ENCODE peak calls at places on chromosomes 4 and X, in five cellular contexts. O is right cardiac atrium, G is mesendoderm, E is IMR-90, Q is upper lobe of right lung. C is an unnamed sample.

GRCh38 chr4:24912252-24913098 is at the start of gene CCDC149:
- DNase-seq in Q (peak), O (peak), E (peak), G (peak), C (peak)

GRCh38 chr4:80255374-80256095 is 10.9 kb upstream of the FGF5 start:
- DNase-seq in E (peak), G (no peak), Q (no peak), O (no peak), C (no peak)

GRCh38 chrX:150282953-150283352 is 80.2 kb upstream of the MAMLD1 start:
- DNase-seq in E (no peak), O (no peak), Q (no peak), G (peak), C (no peak)

GRCh38 chr4:143558823-143559756 is 45.6 kb downstream of the SMARCA5 start:
- DNase-seq in O (peak), G (peak), E (peak), Q (peak), C (peak)

GRCh38 chrX:69718102-69718501 is 102.2 kb downstream of the EDA start:
- DNase-seq in Q (no peak), E (no peak), G (no peak), O (no peak), C (no peak)

GRCh38 chrX:64192673-64193072 is 12.8 kb downstream of the AMER1 start:
- DNase-seq in E (no peak), G (no peak), O (peak), Q (no peak), C (no peak)

GRCh38 chrX:6244666-6245065 is 16.0 kb upstream of the NLGN4X start:
- DNase-seq in Q (no peak), E (no peak), O (no peak), G (no peak), C (no peak)

GRCh38 chr4:135185256-135185655 is 983.7 kb upstream of the PABPC4L start:
- DNase-seq in G (peak), Q (no peak), O (no peak), E (no peak), C (no peak)

GRCh38 chr4:7209699-7210098 is 17.4 kb downstream of the SORCS2 start:
- DNase-seq in G (no peak), O (peak), E (no peak), Q (no peak), C (no peak)

GRCh38 chr4:24024157-24024556 is 134.3 kb upstream of the PPARGC1A start:
- DNase-seq in G (no peak), E (peak), Q (no peak), O (no peak), C (no peak)

GRCh38 chr4:75168548-75168947 is 235.6 kb downstream of the PARM1 start:
- DNase-seq in Q (no peak), O (no peak), E (no peak), G (no peak), C (no peak)

GRCh38 chr4:47531241-47531953 is 46.3 kb downstream of the ATP10D start:
- DNase-seq in O (peak), E (peak), Q (peak), G (peak), C (no peak)

GRCh38 chr4:48778431-48779094 is 1.5 kb downstream of the FRYL start:
- DNase-seq in Q (no peak), G (no peak), O (no peak), E (peak), C (no peak)

GRCh38 chrX:107849747-107850478 is 24.2 kb downstream of the MID2 start:
- DNase-seq in O (no peak), G (peak), Q (no peak), E (no peak), C (no peak)

GRCh38 chrX:150225266-150225665 is 137.9 kb upstream of the MAMLD1 start:
- DNase-seq in Q (no peak), O (no peak), G (no peak), E (no peak), C (no peak)

GRCh38 chr4:169282429-169283113 is 11.8 kb upstream of the SH3RF1 start:
- DNase-seq in E (peak), G (no peak), Q (no peak), O (no peak), C (no peak)

GRCh38 chr4:4852591-4853362 is 6.7 kb upstream of the MSX1 start:
- DNase-seq in Q (peak), E (peak), G (peak), O (peak), C (peak)

GRCh38 chrX:69165116-69165651 is at the start of gene PJA1:
- DNase-seq in G (peak), Q (peak), E (peak), O (peak), C (peak)

GRCh38 chrX:22748093-22748999 is 251.4 kb upstream of the DDX53 start:
- DNase-seq in O (no peak), G (peak), E (peak), Q (no peak), C (peak)

GRCh38 chrX:106247162-106247561 is 79.1 kb downstream of the PWWP3B start:
- DNase-seq in G (no peak), E (no peak), O (no peak), Q (no peak), C (no peak)

GRCh38 chr4:135225551-135225950 is 1024.0 kb upstream of the PABPC4L start:
- DNase-seq in G (no peak), Q (no peak), O (no peak), E (no peak), C (no peak)

DNA sequence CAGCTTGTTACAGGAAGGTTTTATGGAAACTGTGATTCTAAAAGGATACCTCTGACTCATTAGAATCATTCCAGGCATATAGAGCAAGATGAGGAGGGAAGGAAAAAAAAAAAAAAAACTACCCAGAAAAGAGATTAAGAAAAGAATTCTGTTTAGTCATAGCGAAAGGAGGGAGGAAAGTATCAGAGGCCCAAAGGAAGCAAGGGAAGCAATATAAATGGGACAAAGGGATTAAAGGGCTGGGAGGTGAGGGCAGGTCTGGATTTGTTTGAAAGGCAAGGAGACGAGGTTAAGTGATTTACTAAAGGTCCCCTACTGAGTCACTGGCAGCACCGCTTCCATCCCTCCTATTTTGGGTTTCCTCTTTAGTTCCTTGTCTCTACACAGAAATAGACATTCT is 88.6 kb upstream of the IL1RAPL1 start:
- DNase-seq in E (peak), O (no peak), Q (no peak), G (peak), C (no peak)
- H3K27ac ChIP-seq in E (peak), O (no peak), Q (no peak), G (no peak), C (no peak)

GRCh38 chr4:76755756-76756155 is 142.2 kb downstream of the SOWAHB start:
- DNase-seq in O (no peak), Q (no peak), G (no peak), E (no peak), C (no peak)

GRCh38 chr4:76752911-76753494 is 144.9 kb downstream of the SOWAHB start:
- DNase-seq in Q (no peak), O (no peak), G (no peak), E (peak), C (no peak)

GRCh38 chr4:76753814-76754213 is 144.1 kb downstream of the SOWAHB start:
- DNase-seq in E (peak), O (peak), G (no peak), Q (no peak), C (no peak)

GRCh38 chr4:76756416-76756815 is 141.5 kb downstream of the SOWAHB start:
- DNase-seq in G (no peak), E (no peak), Q (no peak), O (peak), C (no peak)

DNA sequence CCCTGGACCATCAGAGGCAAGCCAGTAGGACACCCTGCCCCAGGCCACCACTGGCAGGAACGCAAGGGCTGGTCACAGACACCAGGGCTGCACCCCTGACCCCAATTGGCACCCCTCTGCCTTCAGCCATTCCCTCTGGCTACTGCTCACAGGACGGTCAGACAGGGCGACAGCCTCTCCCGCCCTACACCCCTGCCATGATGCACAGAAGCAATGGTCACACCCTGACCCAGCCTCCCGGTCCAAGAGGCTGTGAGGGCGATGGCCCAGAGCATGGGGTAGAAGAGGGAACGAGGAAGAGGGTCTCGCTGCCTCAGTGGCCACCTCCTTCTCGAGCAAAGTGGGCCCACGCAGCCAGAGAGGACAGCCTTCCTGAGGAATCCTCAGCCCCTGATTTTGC is 143.5 kb downstream of the SOWAHB start:
- DNase-seq in E (no peak), O (peak), Q (no peak), G (no peak), C (no peak)
- H3K27ac ChIP-seq in E (peak), O (no peak), Q (peak), G (no peak), C (no peak)

GRCh38 chr4:144709159-144709558 is 63.2 kb downstream of the HHIP start:
- DNase-seq in E (peak), O (no peak), G (peak), Q (no peak), C (no peak)

GRCh38 chr4:144711685-144712456 is 65.9 kb downstream of the HHIP start:
- DNase-seq in E (no peak), Q (no peak), G (no peak), O (no peak), C (no peak)

GRCh38 chr4:144710526-144710912 is 64.6 kb downstream of the HHIP start:
- DNase-seq in O (no peak), G (no peak), E (no peak), Q (no peak), C (no peak)

GRCh38 chr4:144712775-144713174 is 66.8 kb downstream of the HHIP start:
- DNase-seq in Q (no peak), G (no peak), O (no peak), E (peak), C (no peak)

DNA sequence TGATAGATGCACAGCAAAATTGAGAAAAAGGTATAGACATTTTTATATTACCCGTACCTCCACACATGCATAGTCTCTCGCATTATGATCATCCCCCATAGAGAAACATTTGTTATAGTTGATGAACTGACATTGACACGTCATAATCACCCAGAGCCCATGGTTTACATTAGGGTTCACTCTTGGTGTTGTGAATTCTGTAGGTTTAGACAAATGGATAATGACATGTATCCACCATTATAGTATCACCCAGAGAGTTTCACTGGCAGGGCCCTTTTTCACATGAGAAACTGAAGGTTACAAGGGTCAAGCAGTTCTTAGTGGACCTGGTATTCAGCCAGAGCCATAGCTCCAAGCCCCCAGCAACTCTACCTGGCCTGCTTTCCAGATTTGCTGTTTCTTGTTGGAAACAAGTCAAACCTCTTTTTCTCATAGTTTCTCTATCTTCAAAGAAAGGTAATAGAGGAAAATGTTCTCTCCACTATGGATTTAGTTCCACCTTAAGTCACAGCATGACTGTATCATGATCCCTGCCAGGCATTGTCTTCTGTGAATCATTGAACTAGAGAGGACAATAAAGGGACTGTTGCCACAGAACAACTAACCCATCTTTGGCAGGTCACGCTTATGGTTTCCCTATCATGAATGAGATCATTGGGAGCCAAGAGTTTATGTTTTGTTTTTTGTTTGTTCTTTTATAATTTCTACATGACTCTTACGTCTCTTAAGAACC is 64.0 kb downstream of the HHIP start:
- DNase-seq in Q (no peak), O (no peak), G (peak), E (peak), C (no peak)
- H3K27ac ChIP-seq in Q (no peak), O (no peak), G (no peak), E (no peak), C (no peak)

GRCh38 chr4:38523054-38523453 is 140.9 kb upstream of the KLF3 start:
- DNase-seq in O (peak), E (no peak), G (no peak), Q (no peak), C (no peak)
- H3K27ac ChIP-seq in O (no peak), E (no peak), G (no peak), Q (no peak), C (no peak)

DNA sequence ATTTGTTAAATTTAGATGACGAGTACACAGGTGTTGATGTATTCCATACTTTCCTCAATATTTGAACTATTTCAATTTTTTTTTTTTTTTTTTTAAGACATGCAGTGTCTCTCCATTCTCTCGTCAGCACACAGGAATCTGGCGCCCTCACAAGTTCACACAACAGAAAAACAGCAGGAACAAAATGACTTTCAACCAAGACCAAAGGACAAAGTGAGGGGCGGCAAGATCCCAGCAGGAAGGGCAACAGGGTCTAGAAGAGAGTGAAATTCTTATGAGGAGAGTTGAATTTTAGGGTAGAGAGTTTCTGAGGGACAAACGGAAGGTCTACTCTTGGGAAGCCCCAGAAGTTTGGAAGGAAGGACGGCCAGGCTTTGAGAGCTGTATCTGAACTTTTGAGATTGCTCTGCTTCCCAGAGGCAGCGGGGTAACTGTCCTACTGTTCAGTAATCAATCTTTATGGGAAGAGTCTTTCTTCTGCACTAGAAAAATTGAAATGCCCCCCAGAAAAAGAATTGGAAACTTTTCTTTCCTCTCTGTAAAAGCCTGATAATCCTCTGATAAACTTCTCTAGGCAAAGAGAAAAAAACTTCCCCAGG is 760.2 kb downstream of the RAB28 start:
- DNase-seq in E (no peak), Q (no peak), O (peak), G (peak), C (peak)
- H3K27ac ChIP-seq in E (no peak), Q (no peak), O (no peak), G (no peak), C (no peak)

GRCh38 chrX:2629316-2630168 is 61.6 kb upstream of the CD99 start:
- DNase-seq in O (no peak), Q (no peak), E (no peak), G (no peak), C (peak)
- H3K27ac ChIP-seq in O (no peak), Q (peak), E (no peak), G (no peak), C (peak)

GRCh38 chr4:20281453-20281852 is 29.7 kb downstream of the SLIT2 start:
- DNase-seq in E (no peak), Q (no peak), O (no peak), G (peak), C (no peak)
- H3K27ac ChIP-seq in E (no peak), Q (no peak), O (no peak), G (no peak), C (no peak)

GRCh38 chr4:153527690-153528089 is 61.5 kb downstream of the TMEM131L start:
- DNase-seq in E (no peak), Q (no peak), O (no peak), G (no peak), C (no peak)

GRCh38 chr4:153530284-153530995 is 64.3 kb downstream of the TMEM131L start:
- DNase-seq in Q (no peak), G (no peak), O (no peak), E (no peak), C (no peak)

GRCh38 chr4:153529646-153530045 is 63.5 kb downstream of the TMEM131L start:
- DNase-seq in Q (no peak), O (no peak), G (no peak), E (peak), C (no peak)

GRCh38 chr4:153530996-153531375 is 64.8 kb downstream of the TMEM131L start:
- DNase-seq in G (no peak), O (no peak), E (no peak), Q (no peak), C (no peak)

DNA sequence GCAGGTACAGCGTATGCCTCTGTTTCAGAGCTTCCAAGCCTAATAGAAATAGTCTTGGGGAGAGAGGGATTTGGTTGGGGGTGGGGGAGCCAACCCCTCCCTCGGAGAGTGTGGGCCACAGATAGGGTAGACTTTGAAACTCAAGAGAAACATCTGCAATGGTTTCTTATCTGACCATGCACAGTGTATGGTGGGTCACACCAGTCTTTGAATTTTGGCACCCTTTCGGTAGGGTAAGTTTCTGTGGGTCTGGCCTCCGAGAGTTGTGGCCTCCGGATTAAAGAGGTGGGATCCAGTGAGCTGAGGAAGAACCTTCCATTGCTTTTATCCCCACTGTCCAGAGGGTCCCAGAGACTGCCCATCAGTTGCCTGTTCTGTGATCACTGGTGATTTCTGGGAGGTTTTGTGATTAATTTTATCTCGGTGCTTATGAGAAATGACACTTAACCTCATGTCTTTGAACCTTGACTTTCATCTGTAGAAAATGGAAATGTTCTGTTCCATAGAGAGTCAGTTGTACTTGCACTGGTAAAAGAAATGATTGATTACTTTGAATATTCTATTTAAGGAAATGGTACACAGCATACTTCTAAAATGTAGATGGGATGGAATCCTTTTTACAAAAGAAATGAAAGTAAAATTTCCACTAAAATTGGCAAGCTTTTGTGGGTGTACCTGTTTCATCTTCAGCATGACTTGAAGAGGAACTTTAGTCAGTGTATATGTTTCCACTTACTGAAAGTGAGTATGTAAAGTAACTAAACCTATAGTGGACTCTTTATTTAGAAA is 62.7 kb downstream of the TMEM131L start:
- DNase-seq in E (no peak), O (no peak), Q (no peak), G (no peak), C (no peak)
- H3K27ac ChIP-seq in E (no peak), O (no peak), Q (no peak), G (no peak), C (no peak)

GRCh38 chrX:133838761-133839676 is 146.4 kb downstream of the GPC3 start:
- DNase-seq in Q (no peak), G (peak), E (peak), O (no peak), C (peak)
- H3K27ac ChIP-seq in Q (no peak), G (no peak), E (no peak), O (no peak), C (no peak)

DNA sequence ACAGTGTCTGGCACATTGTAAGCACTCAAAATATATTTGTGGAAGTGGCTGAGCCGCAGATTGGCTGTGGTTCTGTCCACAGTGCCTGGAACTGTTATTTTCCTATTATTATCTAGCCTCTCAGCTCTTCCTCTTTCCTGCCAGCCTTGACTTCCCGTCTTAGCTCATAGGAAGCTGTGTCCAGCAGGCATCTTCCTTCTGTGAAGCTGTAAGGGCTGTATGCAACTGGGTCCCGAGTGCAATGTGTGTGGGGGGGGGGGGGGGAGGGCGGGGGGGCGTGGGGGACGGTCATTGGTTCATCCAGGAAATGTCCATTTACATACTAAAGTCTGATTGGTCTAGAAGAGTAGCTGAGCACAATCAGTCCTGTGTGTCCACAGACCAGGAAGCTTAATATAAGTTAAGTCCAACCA is 210.7 kb downstream of the PDGFRA start:
- DNase-seq in G (no peak), O (peak), Q (peak), E (peak), C (peak)
- H3K27ac ChIP-seq in G (no peak), O (no peak), Q (peak), E (no peak), C (no peak)

C was measured in testis.